ENCODE peak calls at places on chromosome 19, in four cellular contexts. L is H9, V is H1, J is IMR-90. A is an unnamed sample.

GRCh38 chr19:48696353-48697010 is 711 bp downstream of the FUT2 start:
- DNase-seq in L (peak), V (peak), J (no peak), A (peak)

GRCh38 chr19:15101479-15102082 is 5.6 kb upstream of the SYDE1 start:
- DNase-seq in J (peak), V (peak), L (peak), A (peak)

GRCh38 chr19:7888145-7888825 is at the start of gene LRRC8E:
- DNase-seq in L (peak), V (peak), J (peak), A (peak)

GRCh38 chr19:32652893-32653625 is 21.9 kb downstream of the ANKRD27 start:
- DNase-seq in J (peak), L (no peak), V (no peak), A (no peak)

GRCh38 chr19:46372901-46373572 is 26.1 kb downstream of the PPP5C start:
- DNase-seq in V (peak), L (peak), J (no peak), A (peak)

GRCh38 chr19:58182577-58182988 is 278 bp upstream of the ZNF274 start:
- DNase-seq in V (no peak), L (no peak), J (no peak), A (no peak)

GRCh38 chr19:29256516-29256915 is 43.6 kb upstream of the UQCRFS1 start:
- DNase-seq in V (no peak), L (no peak), J (no peak), A (no peak)

GRCh38 chr19:43318796-43319314 is 34.6 kb upstream of the CD177 start:
- DNase-seq in V (no peak), L (no peak), J (no peak), A (peak)

GRCh38 chr19:41997121-41997850 is 3.3 kb upstream of the ATP1A3 start:
- DNase-seq in L (peak), J (peak), V (peak), A (peak)

GRCh38 chr19:19381007-19381926 is 24.2 kb upstream of the GATAD2A start:
- DNase-seq in L (no peak), J (no peak), V (no peak), A (no peak)

GRCh38 chr19:49216076-49216475 is 58.5 kb downstream of the TRPM4 start:
- DNase-seq in J (peak), L (no peak), V (no peak), A (peak)

GRCh38 chr19:29881386-29881785 is 60.7 kb upstream of the URI1 start:
- DNase-seq in V (no peak), L (no peak), J (peak), A (no peak)

GRCh38 chr19:40443930-40444180 is 280 bp downstream of the SERTAD3 start:
- DNase-seq in V (no peak), L (no peak), J (no peak), A (no peak)

GRCh38 chr19:7076151-7076550 is 6.6 kb downstream of the ZNF557 start:
- DNase-seq in L (no peak), J (no peak), V (no peak), A (no peak)

GRCh38 chr19:45079911-45080469 is 930 bp downstream of the GEMIN7 start:
- DNase-seq in J (no peak), V (peak), L (peak), A (peak)

GRCh38 chr19:50651174-50651573 is 1.9 kb downstream of the C19orf81 start:
- DNase-seq in J (no peak), V (no peak), L (no peak), A (no peak)

GRCh38 chr19:33421368-33421767 is 47.9 kb downstream of the CEBPG start:
- DNase-seq in V (no peak), L (no peak), J (no peak), A (no peak)

GRCh38 chr19:21468791-21469190 is 36.6 kb upstream of the ZNF429 start:
- DNase-seq in J (no peak), L (peak), V (no peak), A (peak)

GRCh38 chr19:9848060-9848459 is 12.9 kb downstream of the PIN1 start:
- DNase-seq in V (peak), J (no peak), L (peak), A (peak)

GRCh38 chr19:38932425-38933179 is 1.9 kb downstream of the MRPS12 start:
- DNase-seq in J (peak), L (peak), V (no peak), A (peak)

GRCh38 chr19:8640402-8641004 is 10.1 kb downstream of the NFILZ start:
- DNase-seq in J (no peak), V (no peak), L (no peak), A (no peak)

GRCh38 chr19:7179917-7180306 is 110.4 kb downstream of the ZNF557 start:
- DNase-seq in V (no peak), J (no peak), L (no peak), A (no peak)

GRCh38 chr19:3096902-3097326 is 2.8 kb downstream of the GNA11 start:
- DNase-seq in L (no peak), J (no peak), V (no peak), A (no peak)

GRCh38 chr19:16969127-16969526 is 57.5 kb downstream of the CPAMD8 start:
- DNase-seq in V (no peak), L (no peak), J (no peak), A (peak)

GRCh38 chr19:3129112-3129511 is 6.7 kb upstream of the GNA15 start:
- DNase-seq in V (no peak), J (peak), L (no peak), A (no peak)

GRCh38 chr19:28397311-28397710 is 815.6 kb downstream of the UQCRFS1 start:
- DNase-seq in J (no peak), V (no peak), L (no peak), A (no peak)

GRCh38 chr19:1950640-1951039 is 9.7 kb downstream of the CSNK1G2 start:
- DNase-seq in J (no peak), V (no peak), L (no peak), A (no peak)
- H3K9ac ChIP-seq in J (no peak), V (no peak), L (no peak), A (no peak)

GRCh38 chr19:53432088-53432661 is 391 bp downstream of the ZNF761 start:
- DNase-seq in J (peak), L (no peak), V (peak), A (peak)
- H4K5ac ChIP-seq in J (peak), L (no peak), V (no peak), A (no peak)

GRCh38 chr19:35757749-35758608 is at the start of gene PROSER3:
- DNase-seq in J (peak), V (peak), L (peak), A (peak)
- H3K18ac ChIP-seq in J (peak), V (peak), L (peak), A (peak)

GRCh38 chr19:4529924-4530522 is 5.0 kb downstream of the PLIN5 start:
- DNase-seq in V (no peak), J (no peak), L (no peak), A (no peak)
- H3K9ac ChIP-seq in V (no peak), J (no peak), L (no peak), A (no peak)

DNA sequence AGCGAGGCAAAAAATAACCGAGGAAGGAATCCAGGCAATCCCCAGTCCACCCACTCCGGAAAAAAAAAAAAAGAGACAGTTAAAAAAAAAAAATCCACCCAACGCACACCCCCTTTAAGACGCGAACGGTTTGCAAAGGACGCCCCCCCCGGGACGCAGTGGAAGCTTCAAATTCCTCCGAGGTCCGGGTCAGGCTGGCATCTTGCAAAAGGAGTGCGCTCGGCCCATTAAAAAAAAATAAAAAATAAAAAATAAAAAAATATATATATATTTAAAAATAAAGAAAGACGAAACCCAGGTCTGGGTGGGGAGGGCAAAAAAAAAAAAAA is 235 bp upstream of the CACNA1A start:
- DNase-seq in V (peak), L (no peak), J (peak), A (peak)
- H4K5ac ChIP-seq in V (peak), L (no peak), J (no peak), A (no peak)